ENCODE peak calls at places on chromosome 1, in eight cellular contexts. R is activated naive CD8-positive, alpha-beta T cell treated with anti-CD3 and anti-CD28 coated beads, Interleukin-2, amount 50 U/mL, for 24 hours; D is endothelial cell; I is nucleus accumbens; Y is A172; Z is stimulated activated CD8-positive, alpha-beta memory T cell treated with anti-CD3 and anti-CD28 coated beads, Interleukin-15, amount 100 ng/mL, for 24 hours; F is GM23248; B is EH. G is an unnamed sample.

GRCh38 chr1:159751022-159751421 is 29.7 kb upstream of the DUSP23 start:
- DNase-seq in R (no peak), D (no peak), I (no peak), Y (no peak), Z (no peak), F (no peak), B (no peak), G (no peak)

GRCh38 chr1:16986596-16987361 is 6.4 kb upstream of the MFAP2 start:
- DNase-seq in R (no peak), D (peak), I (no peak), Y (no peak), Z (no peak), F (no peak), B (no peak), G (peak)

GRCh38 chr1:202564958-202565497 is 145.2 kb downstream of the SYT2 start:
- DNase-seq in R (no peak), D (no peak), I (no peak), Y (no peak), Z (no peak), F (no peak), B (no peak), G (no peak)

GRCh38 chr1:101723415-101723814 is 273.3 kb downstream of the OLFM3 start:
- DNase-seq in R (no peak), D (no peak), I (no peak), Y (no peak), Z (no peak), F (no peak), B (no peak), G (no peak)

GRCh38 chr1:209353097-209353496 is 230.4 kb upstream of the CAMK1G start:
- DNase-seq in R (no peak), D (no peak), I (no peak), Y (no peak), Z (no peak), F (no peak), B (no peak), G (no peak)

GRCh38 chr1:87474098-87474497 is 145.4 kb downstream of the LMO4 start:
- DNase-seq in R (no peak), D (no peak), I (peak), Y (no peak), Z (no peak), F (no peak), B (no peak), G (no peak)

GRCh38 chr1:4075436-4076225 is 175.6 kb upstream of the C1orf174 start:
- DNase-seq in R (no peak), D (no peak), I (no peak), Y (no peak), Z (no peak), F (no peak), B (no peak), G (no peak)

GRCh38 chr1:22611530-22611947 is 24.9 kb upstream of the C1QA start:
- DNase-seq in R (peak), D (peak), I (no peak), Y (peak), Z (no peak), F (peak), B (peak), G (peak)

GRCh38 chr1:9942399-9942938 is 722 bp downstream of the LZIC start:
- DNase-seq in R (peak), D (peak), I (no peak), Y (peak), Z (no peak), F (peak), B (peak), G (peak)

GRCh38 chr1:240342251-240342625 is 250.6 kb downstream of the FMN2 start:
- DNase-seq in R (no peak), D (no peak), I (no peak), Y (no peak), Z (no peak), F (peak), B (no peak), G (no peak)

GRCh38 chr1:64542118-64542517 is 72.2 kb downstream of the CACHD1 start:
- DNase-seq in R (no peak), D (no peak), I (no peak), Y (no peak), Z (no peak), F (no peak), B (no peak), G (no peak)

GRCh38 chr1:213274140-213274539 is 223.1 kb downstream of the RPS6KC1 start:
- DNase-seq in R (no peak), D (no peak), I (no peak), Y (no peak), Z (no peak), F (no peak), B (no peak), G (no peak)

GRCh38 chr1:36093226-36093625 is 4.5 kb downstream of the ADPRS start:
- DNase-seq in R (no peak), D (no peak), I (no peak), Y (no peak), Z (no peak), F (no peak), B (no peak), G (no peak)

GRCh38 chr1:168443899-168444298 is 99.9 kb downstream of the XCL2 start:
- DNase-seq in R (peak), D (no peak), I (no peak), Y (no peak), Z (no peak), F (no peak), B (no peak), G (no peak)

GRCh38 chr1:31318146-31318545 is 21.3 kb downstream of the ZCCHC17 start:
- DNase-seq in R (no peak), D (no peak), I (no peak), Y (no peak), Z (no peak), F (no peak), B (no peak), G (no peak)

GRCh38 chr1:21344750-21345443 is 54.6 kb upstream of the ECE1 start:
- DNase-seq in R (no peak), D (no peak), I (no peak), Y (no peak), Z (no peak), F (peak), B (no peak), G (no peak)

GRCh38 chr1:205052689-205053088 is 9.7 kb downstream of the CNTN2 start:
- DNase-seq in R (no peak), D (no peak), I (no peak), Y (no peak), Z (no peak), F (no peak), B (no peak), G (no peak)

GRCh38 chr1:246506440-246506784 is 667 bp downstream of the SMYD3 start:
- DNase-seq in R (peak), D (no peak), I (no peak), Y (no peak), Z (no peak), F (no peak), B (no peak), G (peak)

GRCh38 chr1:33637846-33638440 is 165.5 kb downstream of the ZSCAN20 start:
- DNase-seq in R (no peak), D (no peak), I (no peak), Y (peak), Z (no peak), F (peak), B (peak), G (no peak)

GRCh38 chr1:89938171-89939055 is 56.5 kb upstream of the ZNF326 start:
- DNase-seq in R (no peak), D (no peak), I (no peak), Y (peak), Z (no peak), F (peak), B (peak), G (peak)

GRCh38 chr1:5617179-5618015 is 374.8 kb downstream of the NPHP4 start:
- DNase-seq in R (no peak), D (no peak), I (no peak), Y (no peak), Z (no peak), F (no peak), B (no peak), G (no peak)

GRCh38 chr1:213647864-213648650 is 339.7 kb upstream of the PROX1 start:
- DNase-seq in R (no peak), D (no peak), I (no peak), Y (no peak), Z (no peak), F (no peak), B (no peak), G (no peak)

GRCh38 chr1:226634156-226634588 is 85.6 kb downstream of the STUM start:
- DNase-seq in R (peak), D (peak), I (peak), Y (peak), Z (peak), F (peak), B (peak), G (peak)

GRCh38 chr1:14912831-14913230 is 240.7 kb upstream of the TMEM51 start:
- DNase-seq in R (no peak), D (no peak), I (no peak), Y (no peak), Z (no peak), F (no peak), B (no peak), G (no peak)

GRCh38 chr1:222079546-222079945 is 337.7 kb upstream of the DUSP10 start:
- DNase-seq in R (no peak), D (no peak), I (no peak), Y (no peak), Z (no peak), F (peak), B (no peak), G (no peak)

GRCh38 chr1:66271904-66272254 is 262.1 kb upstream of the SGIP1 start:
- DNase-seq in R (no peak), D (no peak), I (peak), Y (peak), Z (no peak), F (peak), B (peak), G (no peak)

GRCh38 chr1:42777860-42778259 is 6.9 kb upstream of the TMEM269 start:
- DNase-seq in R (peak), D (peak), I (no peak), Y (no peak), Z (no peak), F (peak), B (peak), G (peak)

GRCh38 chr1:229295745-229296144 is 24.8 kb downstream of the RAB4A start:
- DNase-seq in R (no peak), D (no peak), I (no peak), Y (no peak), Z (no peak), F (no peak), B (no peak), G (no peak)

GRCh38 chr1:112716133-112716720 is 1.1 kb upstream of the PPM1J start:
- DNase-seq in R (peak), D (peak), I (peak), Y (peak), Z (peak), F (peak), B (peak), G (peak)

GRCh38 chr1:20008391-20008841 is 29.0 kb upstream of the PLA2G2A start:
- DNase-seq in R (no peak), D (no peak), I (no peak), Y (no peak), Z (no peak), F (peak), B (peak), G (peak)

GRCh38 chr1:40662864-40663263 is 2.6 kb downstream of the RIMS3 start:
- DNase-seq in R (peak), D (no peak), I (no peak), Y (peak), Z (no peak), F (peak), B (peak), G (no peak)

GRCh38 chr1:153978274-153978909 is 918 bp upstream of the JTB start:
- DNase-seq in R (no peak), D (no peak), I (no peak), Y (no peak), Z (no peak), F (no peak), B (peak), G (no peak)

GRCh38 chr1:209655412-209655811 is 3.2 kb upstream of the LAMB3 start:
- DNase-seq in R (no peak), D (no peak), I (no peak), Y (no peak), Z (no peak), F (no peak), B (no peak), G (no peak)

GRCh38 chr1:184370850-184371249 is 16.0 kb upstream of the C1orf21 start:
- DNase-seq in R (no peak), D (no peak), I (no peak), Y (no peak), Z (no peak), F (no peak), B (no peak), G (no peak)